ENCODE peak calls at places on chromosomes 2 and 18, in nine cellular contexts. I is upper lobe of right lung; B is effector memory CD8-positive, alpha-beta T cell; K is GM03348; P is Right ventricle myocardium inferior; M is AG09319; G is activated T-cell treated with anti-CD3 and anti-CD28 coated beads for 48 hours; N is hippocampal formation; W is substantia nigra. Z is an unnamed sample.
A peak's percentile ranks its signal among the peaks of the same experiment; 100 is the strongest.

GRCh38 chr2:100235098-100235497 is 87.2 kb downstream of the LONRF2 start:
- DNase-seq in I (no peak), B (peak; percentile 45), K (no peak), P (no peak), M (no peak), G (no peak), N (no peak), W (no peak), Z (no peak)

GRCh38 chr18:9615973-9616559 is 1.7 kb upstream of the PPP4R1 start:
- DNase-seq in I (no peak), B (no peak), K (no peak), P (no peak), M (no peak), G (no peak), N (no peak), W (no peak), Z (no peak)

GRCh38 chr2:228777855-228778355 is 493.2 kb downstream of the PID1 start:
- DNase-seq in I (no peak), B (no peak), K (no peak), P (no peak), M (no peak), G (no peak), N (no peak), W (no peak), Z (no peak)

GRCh38 chr2:161090401-161090800 is 69.8 kb upstream of the TANK start:
- DNase-seq in I (no peak), B (peak; percentile 3), K (no peak), P (peak; percentile 62), M (no peak), G (no peak), N (no peak), W (no peak), Z (no peak)

GRCh38 chr18:70981400-70982140 is 692.7 kb downstream of the SOCS6 start:
- DNase-seq in I (no peak), B (no peak), K (no peak), P (no peak), M (no peak), G (no peak), N (no peak), W (no peak), Z (no peak)

GRCh38 chr2:1482253-1482675 is 69.0 kb downstream of the TPO start:
- DNase-seq in I (peak; percentile 50), B (no peak), K (no peak), P (no peak), M (no peak), G (no peak), N (no peak), W (no peak), Z (no peak)

GRCh38 chr2:7599462-7600258 is 682.4 kb downstream of the RNF144A start:
- DNase-seq in I (no peak), B (no peak), K (no peak), P (no peak), M (no peak), G (no peak), N (no peak), W (no peak), Z (no peak)

GRCh38 chr2:224261316-224261715 is 140.6 kb downstream of the FAM124B start:
- DNase-seq in I (no peak), B (no peak), K (no peak), P (no peak), M (no peak), G (no peak), N (no peak), W (no peak), Z (no peak)

GRCh38 chr2:7012141-7012809 is 95.1 kb downstream of the RNF144A start:
- DNase-seq in I (no peak), B (no peak), K (peak; percentile 33), P (no peak), M (no peak), G (no peak), N (peak; percentile 72), W (peak; percentile 24), Z (no peak)

GRCh38 chr2:238287702-238288649 is at the start of gene PER2:
- DNase-seq in I (peak; percentile 85), B (no peak), K (peak; percentile 83), P (peak; percentile 64), M (peak; percentile 80), G (peak; percentile 30), N (peak; percentile 19), W (no peak), Z (peak; percentile 59)

GRCh38 chr18:10015941-10016819 is 102.4 kb downstream of the VAPA start:
- DNase-seq in I (no peak), B (no peak), K (peak; percentile 75), P (no peak), M (peak; percentile 62), G (no peak), N (no peak), W (no peak), Z (peak; percentile 23)

GRCh38 chr2:104848526-104848925 is 5.4 kb upstream of the POU3F3 start:
- DNase-seq in I (no peak), B (no peak), K (no peak), P (no peak), M (no peak), G (no peak), N (no peak), W (no peak), Z (no peak)

GRCh38 chr18:8608795-8609673 is at the start of gene RAB12:
- DNase-seq in I (peak; percentile 95), B (peak; percentile 83), K (peak; percentile 97), P (peak; percentile 94), M (peak; percentile 63), G (peak; percentile 86), N (peak; percentile 85), W (peak; percentile 75), Z (peak; percentile 86)

GRCh38 chr18:48819781-48820482 is 130.8 kb downstream of the SMAD7 start:
- DNase-seq in I (peak; percentile 41), B (no peak), K (no peak), P (no peak), M (no peak), G (no peak), N (no peak), W (no peak), Z (peak; percentile 11)

GRCh38 chr2:158772306-158773078 is 22.6 kb upstream of the DAPL1 start:
- DNase-seq in I (no peak), B (no peak), K (peak; percentile 35), P (no peak), M (no peak), G (no peak), N (peak; percentile 89), W (peak; percentile 31), Z (peak; percentile 14)

GRCh38 chr2:240095556-240096523 is 40.3 kb downstream of the COPS9 start:
- DNase-seq in I (no peak), B (no peak), K (no peak), P (no peak), M (no peak), G (no peak), N (no peak), W (no peak), Z (no peak)

GRCh38 chr2:133579295-133579694 is 11.0 kb upstream of the NCKAP5 start:
- DNase-seq in I (no peak), B (no peak), K (no peak), P (peak; percentile 73), M (no peak), G (no peak), N (no peak), W (no peak), Z (no peak)

GRCh38 chr2:117359266-117359970 is 455.1 kb upstream of the DDX18 start:
- DNase-seq in I (no peak), B (no peak), K (no peak), P (no peak), M (no peak), G (no peak), N (no peak), W (no peak), Z (no peak)

GRCh38 chr2:231260442-231260841 is 62.0 kb downstream of the ARMC9 start:
- DNase-seq in I (no peak), B (no peak), K (peak; percentile 33), P (no peak), M (no peak), G (no peak), N (no peak), W (no peak), Z (no peak)

GRCh38 chr2:12819098-12819465 is 102.3 kb downstream of the TRIB2 start:
- DNase-seq in I (no peak), B (no peak), K (peak; percentile 85), P (no peak), M (peak; percentile 94), G (no peak), N (no peak), W (no peak), Z (peak; percentile 78)

GRCh38 chr2:157890960-157891629 is 15.0 kb upstream of the ACVR1 start:
- DNase-seq in I (no peak), B (no peak), K (no peak), P (no peak), M (no peak), G (no peak), N (no peak), W (no peak), Z (no peak)